ENCODE peak calls at places on chromosomes 1 and 21, in five cellular contexts. X is H9, I is mesenchymal stem cell, K is neuronal stem cell, Y is H1. Z is an unnamed sample.

GRCh38 chr1:147142886-147143285 is 29.4 kb downstream of the PRKAB2 start:
- DNase-seq in K (no peak), I (no peak), X (no peak), Y (no peak), Z (no peak)

GRCh38 chr1:223401873-223402789 is 8.9 kb downstream of the CCDC185 start:
- DNase-seq in X (no peak), Y (no peak), K (no peak), I (peak; percentile 40), Z (no peak)

GRCh38 chr1:157040802-157041201 is 4.7 kb downstream of the ARHGEF11 start:
- DNase-seq in K (no peak), I (peak; percentile 56), Y (no peak), X (no peak), Z (no peak)

GRCh38 chr1:219900201-219900600 is 28.2 kb downstream of the SLC30A10 start:
- DNase-seq in Y (no peak), X (no peak), I (no peak), K (no peak), Z (no peak)

GRCh38 chr1:213335084-213335483 is 284.0 kb downstream of the RPS6KC1 start:
- DNase-seq in I (no peak), Y (no peak), K (no peak), X (no peak), Z (no peak)

GRCh38 chr1:236039736-236040670 is 24.9 kb downstream of the NID1 start:
- DNase-seq in X (no peak), I (peak; percentile 91), K (no peak), Y (no peak), Z (peak; percentile 87)

GRCh38 chr1:72439036-72439435 is 156.7 kb upstream of the NEGR1 start:
- DNase-seq in I (no peak), X (no peak), Y (no peak), K (no peak), Z (no peak)

GRCh38 chr1:115184951-115185331 is 95.6 kb upstream of the TSPAN2 start:
- DNase-seq in Y (no peak), K (no peak), I (peak; percentile 85), X (no peak), Z (peak; percentile 47)

GRCh38 chr1:200150721-200151120 is 123.2 kb downstream of the NR5A2 start:
- DNase-seq in I (peak; percentile 81), X (no peak), K (no peak), Y (no peak), Z (peak; percentile 69)

GRCh38 chr1:20061866-20062265 is 8.1 kb upstream of the PLA2G5 start:
- DNase-seq in Y (no peak), X (no peak), K (no peak), I (no peak), Z (no peak)

GRCh38 chr1:15370781-15371467 is 38.8 kb upstream of the EFHD2 start:
- DNase-seq in I (no peak), Y (no peak), X (no peak), K (no peak), Z (no peak)

GRCh38 chr1:108671142-108671541 is 10.2 kb upstream of the HENMT1 start:
- DNase-seq in I (no peak), X (no peak), K (no peak), Y (no peak), Z (no peak)

GRCh38 chr1:208772891-208773290 is 528.7 kb upstream of the PLXNA2 start:
- DNase-seq in Y (no peak), X (no peak), I (no peak), K (no peak), Z (no peak)

GRCh38 chr21:21019681-21020080 is 21.5 kb downstream of the NCAM2 start:
- DNase-seq in X (no peak), Y (no peak), I (peak; percentile 15), K (no peak), Z (peak; percentile 45)

GRCh38 chr1:172359531-172359991 is 60.9 kb upstream of the C1orf105 start:
- DNase-seq in Y (no peak), X (no peak), I (peak; percentile 66), K (no peak), Z (no peak)

GRCh38 chr1:84375965-84376910 is 22.0 kb upstream of the DNASE2B start:
- DNase-seq in Y (no peak), X (no peak), I (no peak), K (no peak), Z (no peak)

GRCh38 chr1:27522860-27523665 is 33.1 kb upstream of the WASF2 start:
- DNase-seq in X (no peak), I (peak; percentile 66), Y (peak; percentile 68), K (no peak), Z (no peak)

GRCh38 chr1:54581621-54582035 is 33.6 kb downstream of the ACOT11 start:
- DNase-seq in K (no peak), Y (no peak), I (peak; percentile 27), X (peak; percentile 58), Z (no peak)

GRCh38 chr21:17513214-17514123 is 626 bp downstream of the CXADR start:
- DNase-seq in K (peak; percentile 35), Y (peak; percentile 67), I (peak; percentile 41), X (peak; percentile 36), Z (no peak)

GRCh38 chr1:185435696-185436379 is 118.8 kb upstream of the IVNS1ABP start:
- DNase-seq in X (no peak), K (no peak), I (no peak), Y (no peak), Z (no peak)

GRCh38 chr1:150282558-150282958 is 204 bp downstream of the CIART start:
- DNase-seq in I (no peak), X (no peak), K (no peak), Y (no peak), Z (no peak)

GRCh38 chr1:79391896-79392295 is 385.4 kb upstream of the ADGRL4 start:
- DNase-seq in Y (no peak), I (no peak), X (no peak), K (no peak), Z (no peak)

GRCh38 chr1:221274373-221274772 is 395.1 kb downstream of the HLX start:
- DNase-seq in Y (no peak), K (peak; percentile 59), I (no peak), X (no peak), Z (no peak)

GRCh38 chr21:34537838-34538237 is 25.8 kb upstream of the KCNE1 start:
- DNase-seq in K (no peak), Y (no peak), X (no peak), I (no peak), Z (peak; percentile 51)

GRCh38 chr1:235199441-235199840 is 38.4 kb upstream of the RBM34 start:
- DNase-seq in Y (no peak), X (peak; percentile 65), I (peak; percentile 53), K (peak; percentile 39), Z (peak; percentile 40)

GRCh38 chr1:230268371-230269170 is 157.6 kb downstream of the PGBD5 start:
- DNase-seq in K (peak; percentile 46), Y (peak; percentile 65), I (peak; percentile 86), X (peak; percentile 67), Z (peak; percentile 68)

GRCh38 chr1:151710187-151710586 is 6.4 kb downstream of the CELF3 start:
- DNase-seq in Y (peak; percentile 75), K (peak; percentile 87), X (peak; percentile 63), I (peak; percentile 24), Z (no peak)

GRCh38 chr1:49364676-49365075 is 588.0 kb upstream of the BEND5 start:
- DNase-seq in Y (no peak), K (no peak), I (no peak), X (no peak), Z (peak; percentile 1)

GRCh38 chr1:198830397-198830796 is 191.6 kb downstream of the PTPRC start:
- DNase-seq in K (no peak), Y (no peak), X (no peak), I (no peak), Z (no peak)

GRCh38 chr21:44013380-44014088 is 1.4 kb downstream of the TRAPPC10 start:
- DNase-seq in K (no peak), I (peak; percentile 69), Y (no peak), X (no peak), Z (peak; percentile 76)

GRCh38 chr1:39346876-39347275 is 142.4 kb downstream of the MACF1 start:
- DNase-seq in X (peak; percentile 35), Y (no peak), K (no peak), I (no peak), Z (no peak)
- H2BK12ac ChIP-seq in X (no peak overlapping the region), Y (no peak overlapping the region), K (no peak overlapping the region), I (no peak overlapping the region), Z (no peak overlapping the region)

GRCh38 chr1:7506677-7507619 is 264.1 kb upstream of the VAMP3 start:
- DNase-seq in X (no peak), K (no peak), Y (no peak), I (no peak), Z (no peak)

GRCh38 chr1:7505094-7505838 is 265.8 kb upstream of the VAMP3 start:
- DNase-seq in Y (no peak), I (no peak), K (no peak), X (no peak), Z (no peak)

GRCh38 chr1:7507620-7508019 is 263.5 kb upstream of the VAMP3 start:
- DNase-seq in I (no peak), Y (no peak), X (no peak), K (no peak), Z (no peak)

GRCh38 chr1:7504438-7504720 is 266.7 kb upstream of the VAMP3 start:
- DNase-seq in K (no peak), I (no peak), X (no peak), Y (no peak), Z (no peak)

GRCh38 chr1:7505871-7506676 is 265.0 kb upstream of the VAMP3 start:
- DNase-seq in Y (no peak), I (no peak), X (no peak), K (no peak), Z (no peak)
- H3K4me2 ChIP-seq in Y (no peak overlapping the region), I (no peak overlapping the region), X (no peak overlapping the region), K (no peak overlapping the region), Z (no peak overlapping the region)

GRCh38 chr1:161081519-161081918 is 7.8 kb downstream of the NECTIN4 start:
- DNase-seq in I (no peak), X (no peak), Y (no peak), K (no peak), Z (peak; percentile 55)
- H2BK12ac ChIP-seq in I (no peak overlapping the region), X (no peak overlapping the region), Y (no peak overlapping the region), K (no peak overlapping the region), Z (peak overlapping the region; percentile 94)

GRCh38 chr1:201647094-201647493 is 108.2 kb downstream of the NAV1 start:
- DNase-seq in X (no peak), K (no peak), I (peak; percentile 33), Y (no peak), Z (no peak)
- H3K4me2 ChIP-seq in X (peak overlapping the region; percentile 80), K (no peak overlapping the region), I (no peak overlapping the region), Y (peak overlapping the region; percentile 100), Z (no peak overlapping the region)